ENCODE peak calls at places on chromosome 20, in eight cellular contexts. A is HCT116, D is prostate gland, T is esophagus squamous epithelium, P is upper lobe of left lung, K is HepG2, S is heart left ventricle, W is K562. L is an unnamed sample.
A peak's percentile ranks its signal among the peaks of the same experiment; 100 is the strongest.

GRCh38 chr20:59891581-59891980 is 41.9 kb downstream of the SYCP2 start:
- DNase-seq in A (no peak), D (no peak), T (no peak), P (no peak), K (no peak), S (no peak), W (no peak), L (no peak)

GRCh38 chr20:1844723-1845523 is 50.3 kb upstream of the SIRPA start:
- DNase-seq in A (no peak), D (no peak), T (no peak), P (no peak), K (no peak), S (peak; percentile 54), W (no peak), L (peak; percentile 62)

GRCh38 chr20:58623579-58624473 is 27.3 kb upstream of the STX16 start:
- DNase-seq in A (peak; percentile 75), D (no peak), T (no peak), P (peak; percentile 83), K (peak; percentile 68), S (peak; percentile 56), W (peak; percentile 91), L (no peak)

GRCh38 chr20:33387177-33387576 is 14.1 kb downstream of the CDK5RAP1 start:
- DNase-seq in A (no peak), D (no peak), T (no peak), P (peak; percentile 32), K (no peak), S (peak; percentile 50), W (no peak), L (peak; percentile 80)

GRCh38 chr20:39986231-39986904 is 702.7 kb downstream of the MAFB start:
- DNase-seq in A (no peak), D (peak; percentile 20), T (no peak), P (no peak), K (no peak), S (peak; percentile 49), W (no peak), L (peak; percentile 78)

GRCh38 chr20:44646641-44647274 is 4.7 kb downstream of the ADA start:
- DNase-seq in A (no peak), D (no peak), T (no peak), P (no peak), K (no peak), S (no peak), W (no peak), L (no peak)

GRCh38 chr20:2978519-2978918 is 64.9 kb upstream of the GNRH2 start:
- DNase-seq in A (no peak), D (no peak), T (no peak), P (no peak), K (no peak), S (no peak), W (no peak), L (no peak)

GRCh38 chr20:37095108-37095608 is 639 bp downstream of the RBL1 start:
- DNase-seq in A (no peak), D (no peak), T (no peak), P (no peak), K (peak; percentile 41), S (no peak), W (peak; percentile 59), L (peak; percentile 76)

GRCh38 chr20:32569018-32569379 is 16.1 kb downstream of the NOL4L start:
- DNase-seq in A (no peak), D (no peak), T (no peak), P (no peak), K (no peak), S (no peak), W (no peak), L (no peak)

GRCh38 chr20:57467742-57468141 is 57.2 kb downstream of the CTCFL start:
- DNase-seq in A (no peak), D (no peak), T (no peak), P (no peak), K (no peak), S (no peak), W (no peak), L (no peak)

GRCh38 chr20:60210779-60211617 is 252.8 kb downstream of the CDH26 start:
- DNase-seq in A (peak; percentile 23), D (peak; percentile 43), T (no peak), P (no peak), K (peak; percentile 44), S (peak; percentile 46), W (peak; percentile 62), L (peak; percentile 30)

GRCh38 chr20:44479643-44480042 is 4.0 kb downstream of the TTPAL start:
- DNase-seq in A (no peak), D (no peak), T (no peak), P (no peak), K (no peak), S (no peak), W (no peak), L (no peak)

GRCh38 chr20:34401741-34402455 is 38.8 kb downstream of the ITCH start:
- DNase-seq in A (no peak), D (no peak), T (no peak), P (no peak), K (peak; percentile 44), S (no peak), W (no peak), L (no peak)

GRCh38 chr20:1803216-1804128 is 91.7 kb upstream of the SIRPA start:
- DNase-seq in A (no peak), D (peak; percentile 37), T (peak; percentile 29), P (peak; percentile 93), K (no peak), S (peak; percentile 72), W (no peak), L (peak; percentile 90)

GRCh38 chr20:30811896-30812671 is 445.4 kb upstream of the DEFB115 start:
- DNase-seq in A (no peak), D (no peak), T (no peak), P (peak; percentile 48), K (no peak), S (peak; percentile 29), W (peak; percentile 65), L (no peak)

DNA sequence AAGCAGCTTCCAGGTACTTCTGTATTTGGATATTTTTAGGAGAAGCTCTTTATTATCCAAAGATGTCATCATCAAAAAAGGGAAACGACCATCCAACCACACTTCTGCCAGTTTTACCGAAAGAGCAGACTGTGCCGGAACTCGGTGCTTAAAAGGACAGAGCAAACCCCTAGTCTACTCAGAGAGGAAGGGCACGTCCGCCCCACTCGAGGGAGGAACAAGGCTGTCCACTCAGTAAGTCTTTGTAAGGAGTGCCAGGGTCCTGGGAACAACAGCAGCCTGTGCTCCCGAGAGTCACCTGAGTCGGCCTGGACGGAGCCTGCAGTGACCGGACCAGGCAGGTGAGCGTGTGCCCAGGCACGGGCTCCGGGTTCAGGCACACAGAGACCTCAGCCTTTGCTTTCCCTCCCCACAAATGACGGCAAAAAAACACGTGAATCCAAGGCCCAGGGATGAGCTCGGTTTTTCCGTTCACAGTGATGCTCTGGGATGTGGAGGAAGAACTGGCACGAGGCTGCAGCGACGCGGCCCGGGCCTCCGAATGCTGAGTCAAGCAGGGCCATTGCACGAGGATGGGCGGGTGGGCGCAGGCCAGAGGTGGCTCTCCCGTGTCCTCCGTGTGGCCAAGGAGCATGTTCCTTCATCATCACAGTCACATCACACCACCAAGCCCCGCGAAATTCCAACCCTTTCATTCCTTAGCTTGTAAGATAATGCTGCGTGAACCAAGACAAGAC is 17.4 kb upstream of the SLCO4A1 start:
- DNase-seq in A (no peak), D (no peak), T (no peak), P (peak; percentile 81), K (no peak), S (no peak), W (no peak), L (peak; percentile 71)
- TF ChIP-seq POLR2A in A (no peak), D (no peak), T (no peak), P (no peak), K (no peak), S (no peak), W (no peak), L (no peak)

GRCh38 chr20:46253391-46253790 is 54.9 kb downstream of the CDH22 start:
- DNase-seq in A (peak; percentile 26), D (no peak), T (no peak), P (no peak), K (peak; percentile 29), S (no peak), W (no peak), L (no peak)
- TF ChIP-seq CTCF in A (peak; percentile 52), D (no peak), T (no peak), P (no peak), K (peak; percentile 50), S (no peak), W (peak; percentile 16), L (no peak)

GRCh38 chr20:49276895-49277785 is 717 bp downstream of the ZNFX1 start:
- DNase-seq in A (no peak), D (peak; percentile 38), T (no peak), P (peak; percentile 84), K (no peak), S (peak; percentile 39), W (peak; percentile 29), L (peak; percentile 32)

GRCh38 chr20:49278036-49278816 is at the start of gene ZNFX1:
- DNase-seq in A (peak; percentile 94), D (peak; percentile 99), T (peak; percentile 98), P (peak; percentile 99), K (peak; percentile 99), S (peak; percentile 99), W (peak; percentile 96), L (peak; percentile 99)

GRCh38 chr20:49275634-49276033 is 2.2 kb downstream of the ZNFX1 start:
- DNase-seq in A (no peak), D (no peak), T (no peak), P (no peak), K (no peak), S (no peak), W (no peak), L (no peak)

GRCh38 chr20:49277786-49278035 is 146 bp downstream of the ZNFX1 start:
- DNase-seq in A (no peak), D (no peak), T (no peak), P (no peak), K (no peak), S (no peak), W (no peak), L (no peak)

GRCh38 chr20:49276201-49276894 is 1.5 kb downstream of the ZNFX1 start:
- DNase-seq in A (no peak), D (no peak), T (no peak), P (no peak), K (no peak), S (peak; percentile 49), W (peak; percentile 30), L (no peak)
- H3K4me3 ChIP-seq in A (peak overlapping the region; percentile 91), D (peak overlapping the region; percentile 84), T (peak overlapping the region; percentile 97), P (peak overlapping the region; percentile 90), K (peak overlapping the region; percentile 91), S (peak overlapping the region; percentile 87), W (peak overlapping the region; percentile 93), L (no peak overlapping the region)

GRCh38 chr20:19625416-19625815 is 132.6 kb upstream of the RIN2 start:
- DNase-seq in A (no peak), D (no peak), T (no peak), P (no peak), K (no peak), S (no peak), W (no peak), L (no peak)

GRCh38 chr20:19621072-19621471 is 137.0 kb upstream of the RIN2 start:
- DNase-seq in A (no peak), D (no peak), T (no peak), P (no peak), K (no peak), S (no peak), W (no peak), L (no peak)

GRCh38 chr20:19626896-19627295 is 131.2 kb upstream of the RIN2 start:
- DNase-seq in A (no peak), D (no peak), T (no peak), P (no peak), K (no peak), S (no peak), W (no peak), L (no peak)

GRCh38 chr20:19620471-19620870 is 137.6 kb upstream of the RIN2 start:
- DNase-seq in A (no peak), D (no peak), T (no peak), P (no peak), K (peak; percentile 72), S (no peak), W (no peak), L (no peak)

GRCh38 chr20:19624221-19624620 is 133.8 kb upstream of the RIN2 start:
- DNase-seq in A (no peak), D (no peak), T (no peak), P (no peak), K (no peak), S (no peak), W (no peak), L (no peak)
- TF ChIP-seq POLR2A in A (no peak), D (no peak), T (no peak), P (no peak), K (no peak), S (no peak), W (no peak), L (no peak)